ENCODE peak calls at places on chromosomes 3 and 15, in eight cellular contexts. One of them, this sample, is unnamed.

GRCh38 chr3:16570113-16570512 is 35.1 kb downstream of the DAZL start:
- DNase-seq in adrenal gland: no peak
- DNase-seq in bronchial epithelial cell: no peak
- DNase-seq in thyroid gland: no peak
- DNase-seq in WERI-Rb-1: no peak
- DNase-seq in uterus: no peak
- DNase-seq in heart left ventricle: no peak
- DNase-seq in aorta: no peak
- DNase-seq in this sample: no peak

GRCh38 chr3:113241292-113242033 is 30.1 kb downstream of the BOC start:
- DNase-seq in adrenal gland: no peak
- DNase-seq in bronchial epithelial cell: no peak
- DNase-seq in thyroid gland: no peak
- DNase-seq in WERI-Rb-1: peak
- DNase-seq in uterus: peak
- DNase-seq in heart left ventricle: no peak
- DNase-seq in aorta: no peak
- DNase-seq in this sample: no peak

GRCh38 chr3:14142567-14143270 is 17.9 kb downstream of the TMEM43 start:
- DNase-seq in adrenal gland: no peak
- DNase-seq in bronchial epithelial cell: peak
- DNase-seq in thyroid gland: no peak
- DNase-seq in WERI-Rb-1: no peak
- DNase-seq in uterus: no peak
- DNase-seq in heart left ventricle: no peak
- DNase-seq in aorta: no peak
- DNase-seq in this sample: no peak

GRCh38 chr15:92083190-92083589 is 229.7 kb downstream of the SLCO3A1 start:
- DNase-seq in adrenal gland: no peak
- DNase-seq in bronchial epithelial cell: no peak
- DNase-seq in thyroid gland: peak
- DNase-seq in WERI-Rb-1: no peak
- DNase-seq in uterus: no peak
- DNase-seq in heart left ventricle: no peak
- DNase-seq in aorta: no peak
- DNase-seq in this sample: no peak

GRCh38 chr15:71572452-71573053 is 237.8 kb upstream of the NR2E3 start:
- DNase-seq in adrenal gland: no peak
- DNase-seq in bronchial epithelial cell: peak
- DNase-seq in thyroid gland: no peak
- DNase-seq in WERI-Rb-1: no peak
- DNase-seq in uterus: no peak
- DNase-seq in heart left ventricle: no peak
- DNase-seq in aorta: no peak
- DNase-seq in this sample: no peak

GRCh38 chr15:59976480-59976879 is 27.6 kb upstream of the FOXB1 start:
- DNase-seq in adrenal gland: no peak
- DNase-seq in bronchial epithelial cell: no peak
- DNase-seq in thyroid gland: no peak
- DNase-seq in WERI-Rb-1: no peak
- DNase-seq in uterus: no peak
- DNase-seq in heart left ventricle: no peak
- DNase-seq in aorta: no peak
- DNase-seq in this sample: no peak

GRCh38 chr15:29968099-29968892 is 114.5 kb upstream of the GOLGA8J start:
- DNase-seq in adrenal gland: peak
- DNase-seq in bronchial epithelial cell: no peak
- DNase-seq in thyroid gland: peak
- DNase-seq in WERI-Rb-1: peak
- DNase-seq in uterus: no peak
- DNase-seq in heart left ventricle: no peak
- DNase-seq in aorta: no peak
- DNase-seq in this sample: no peak

GRCh38 chr3:58150800-58151199 is 60.0 kb downstream of the DNASE1L3 start:
- DNase-seq in adrenal gland: no peak
- DNase-seq in bronchial epithelial cell: peak
- DNase-seq in thyroid gland: no peak
- DNase-seq in WERI-Rb-1: peak
- DNase-seq in uterus: no peak
- DNase-seq in heart left ventricle: no peak
- DNase-seq in aorta: no peak
- DNase-seq in this sample: no peak

GRCh38 chr15:81221449-81221848 is 24.8 kb downstream of the IL16 start:
- DNase-seq in adrenal gland: no peak
- DNase-seq in bronchial epithelial cell: no peak
- DNase-seq in thyroid gland: no peak
- DNase-seq in WERI-Rb-1: no peak
- DNase-seq in uterus: no peak
- DNase-seq in heart left ventricle: no peak
- DNase-seq in aorta: no peak
- DNase-seq in this sample: peak

GRCh38 chr15:88463870-88464532 is 3.2 kb downstream of the MRPL46 start:
- DNase-seq in adrenal gland: no peak
- DNase-seq in bronchial epithelial cell: no peak
- DNase-seq in thyroid gland: no peak
- DNase-seq in WERI-Rb-1: no peak
- DNase-seq in uterus: no peak
- DNase-seq in heart left ventricle: no peak
- DNase-seq in aorta: no peak
- DNase-seq in this sample: no peak

GRCh38 chr15:91853501-91853967 is at the start of gene SLCO3A1:
- DNase-seq in adrenal gland: peak
- DNase-seq in bronchial epithelial cell: no peak
- DNase-seq in thyroid gland: peak
- DNase-seq in WERI-Rb-1: peak
- DNase-seq in uterus: peak
- DNase-seq in heart left ventricle: peak
- DNase-seq in aorta: peak
- DNase-seq in this sample: peak

GRCh38 chr3:15206662-15207576 is 873 bp downstream of the CAPN7 start:
- DNase-seq in adrenal gland: peak
- DNase-seq in bronchial epithelial cell: peak
- DNase-seq in thyroid gland: peak
- DNase-seq in WERI-Rb-1: no peak
- DNase-seq in uterus: no peak
- DNase-seq in heart left ventricle: no peak
- DNase-seq in aorta: no peak
- DNase-seq in this sample: peak

GRCh38 chr3:31356941-31357340 is 175.8 kb upstream of the STT3B start:
- DNase-seq in adrenal gland: peak
- DNase-seq in bronchial epithelial cell: peak
- DNase-seq in thyroid gland: peak
- DNase-seq in WERI-Rb-1: no peak
- DNase-seq in uterus: no peak
- DNase-seq in heart left ventricle: no peak
- DNase-seq in aorta: peak
- DNase-seq in this sample: peak

GRCh38 chr15:31440754-31441298 is 114.2 kb downstream of the KLF13 start:
- DNase-seq in adrenal gland: peak
- DNase-seq in bronchial epithelial cell: no peak
- DNase-seq in thyroid gland: peak
- DNase-seq in WERI-Rb-1: no peak
- DNase-seq in uterus: peak
- DNase-seq in heart left ventricle: peak
- DNase-seq in aorta: peak
- DNase-seq in this sample: peak

GRCh38 chr15:62722237-62722636 is 320.3 kb upstream of the TPM1 start:
- DNase-seq in adrenal gland: no peak
- DNase-seq in bronchial epithelial cell: no peak
- DNase-seq in thyroid gland: no peak
- DNase-seq in WERI-Rb-1: no peak
- DNase-seq in uterus: no peak
- DNase-seq in heart left ventricle: no peak
- DNase-seq in aorta: no peak
- DNase-seq in this sample: no peak

GRCh38 chr15:62730825-62731224 is 311.7 kb upstream of the TPM1 start:
- DNase-seq in adrenal gland: no peak
- DNase-seq in bronchial epithelial cell: no peak
- DNase-seq in thyroid gland: no peak
- DNase-seq in WERI-Rb-1: no peak
- DNase-seq in uterus: no peak
- DNase-seq in heart left ventricle: no peak
- DNase-seq in aorta: no peak
- DNase-seq in this sample: no peak

GRCh38 chr15:62732078-62732477 is 310.5 kb upstream of the TPM1 start:
- DNase-seq in adrenal gland: no peak
- DNase-seq in bronchial epithelial cell: no peak
- DNase-seq in thyroid gland: no peak
- DNase-seq in WERI-Rb-1: no peak
- DNase-seq in uterus: no peak
- DNase-seq in heart left ventricle: no peak
- DNase-seq in aorta: no peak
- DNase-seq in this sample: peak

GRCh38 chr15:62726461-62726860 is 316.1 kb upstream of the TPM1 start:
- DNase-seq in adrenal gland: no peak
- DNase-seq in bronchial epithelial cell: no peak
- DNase-seq in thyroid gland: no peak
- DNase-seq in WERI-Rb-1: no peak
- DNase-seq in uterus: no peak
- DNase-seq in heart left ventricle: no peak
- DNase-seq in aorta: no peak
- DNase-seq in this sample: no peak

GRCh38 chr15:62727501-62727900 is 315.0 kb upstream of the TPM1 start:
- DNase-seq in adrenal gland: no peak
- DNase-seq in bronchial epithelial cell: no peak
- DNase-seq in thyroid gland: no peak
- DNase-seq in WERI-Rb-1: no peak
- DNase-seq in uterus: no peak
- DNase-seq in heart left ventricle: no peak
- DNase-seq in aorta: no peak
- DNase-seq in this sample: no peak
- H3K4me3 ChIP-seq in adrenal gland: no peak
- H3K4me3 ChIP-seq in bronchial epithelial cell: no peak
- H3K4me3 ChIP-seq in thyroid gland: no peak
- H3K4me3 ChIP-seq in WERI-Rb-1: no peak
- H3K4me3 ChIP-seq in uterus: no peak
- H3K4me3 ChIP-seq in heart left ventricle: no peak
- H3K4me3 ChIP-seq in aorta: no peak
- H3K4me3 ChIP-seq in this sample: no peak

GRCh38 chr3:102979682-102980378 is 545.0 kb downstream of the ZPLD1 start:
- DNase-seq in adrenal gland: peak
- DNase-seq in bronchial epithelial cell: peak
- DNase-seq in thyroid gland: peak
- DNase-seq in WERI-Rb-1: no peak
- DNase-seq in uterus: peak
- DNase-seq in heart left ventricle: peak
- DNase-seq in aorta: peak
- DNase-seq in this sample: peak
- H3K4me3 ChIP-seq in adrenal gland: peak
- H3K4me3 ChIP-seq in bronchial epithelial cell: no peak
- H3K4me3 ChIP-seq in thyroid gland: no peak
- H3K4me3 ChIP-seq in WERI-Rb-1: no peak
- H3K4me3 ChIP-seq in uterus: no peak
- H3K4me3 ChIP-seq in heart left ventricle: no peak
- H3K4me3 ChIP-seq in aorta: no peak
- H3K4me3 ChIP-seq in this sample: no peak

DNA sequence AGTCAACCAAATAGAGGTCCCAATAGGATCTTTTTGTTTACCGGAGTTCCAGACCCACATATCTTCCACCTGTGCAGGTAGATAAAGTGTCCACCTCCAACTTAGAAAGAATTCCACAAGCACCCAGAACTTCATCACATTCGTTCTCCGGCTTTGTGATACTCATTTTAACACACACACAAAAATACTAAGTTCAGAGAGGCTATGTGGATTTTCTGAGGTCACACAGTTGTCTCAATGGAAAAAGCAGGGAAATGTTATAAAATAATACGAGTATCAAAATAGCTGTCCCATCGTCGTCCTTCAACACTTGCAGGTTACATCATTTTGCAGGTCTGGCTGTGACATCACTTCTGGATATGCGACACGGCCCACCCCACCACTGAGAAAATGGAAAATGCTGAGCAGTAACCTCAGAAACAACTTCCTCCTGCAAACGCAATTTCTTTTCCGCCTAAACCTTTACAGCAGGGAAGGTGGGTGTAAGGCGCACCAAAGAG is 137.6 kb downstream of the TMCO5A start:
- DNase-seq in adrenal gland: no peak
- DNase-seq in bronchial epithelial cell: no peak
- DNase-seq in thyroid gland: no peak
- DNase-seq in WERI-Rb-1: no peak
- DNase-seq in uterus: no peak
- DNase-seq in heart left ventricle: no peak
- DNase-seq in aorta: peak
- DNase-seq in this sample: no peak
- H3K4me3 ChIP-seq in adrenal gland: peak
- H3K4me3 ChIP-seq in bronchial epithelial cell: peak
- H3K4me3 ChIP-seq in thyroid gland: peak
- H3K4me3 ChIP-seq in WERI-Rb-1: peak
- H3K4me3 ChIP-seq in uterus: peak
- H3K4me3 ChIP-seq in heart left ventricle: peak
- H3K4me3 ChIP-seq in aorta: peak
- H3K4me3 ChIP-seq in this sample: peak

GRCh38 chr3:48225587-48225986 is 2.3 kb downstream of the CAMP start:
- DNase-seq in adrenal gland: no peak
- DNase-seq in bronchial epithelial cell: no peak
- DNase-seq in thyroid gland: no peak
- DNase-seq in WERI-Rb-1: no peak
- DNase-seq in uterus: no peak
- DNase-seq in heart left ventricle: peak
- DNase-seq in aorta: no peak
- DNase-seq in this sample: no peak
- H3K4me3 ChIP-seq in adrenal gland: no peak
- H3K4me3 ChIP-seq in bronchial epithelial cell: no peak
- H3K4me3 ChIP-seq in thyroid gland: no peak
- H3K4me3 ChIP-seq in WERI-Rb-1: no peak
- H3K4me3 ChIP-seq in uterus: no peak
- H3K4me3 ChIP-seq in heart left ventricle: no peak
- H3K4me3 ChIP-seq in aorta: no peak
- H3K4me3 ChIP-seq in this sample: no peak

This sample was measured in fibroblast of the aortic adventitia.